ENCODE peak calls at places on chromosomes 16 and 17, in five cellular contexts. M is iPS-NIHi11, Q is GM12892, S is T1000, B is neural crest cell. O is an unnamed sample.

GRCh38 chr17:65523853-65524664 is 37.4 kb downstream of the AXIN2 start:
- DNase-seq in B (no peak), M (no peak), S (no peak), Q (no peak), O (no peak)

GRCh38 chr17:48251950-48252349 is 144.4 kb downstream of the SNX11 start:
- DNase-seq in B (no peak), S (no peak), Q (no peak), M (no peak), O (no peak)

GRCh38 chr17:1573932-1574696 is 11.5 kb upstream of the PITPNA start:
- DNase-seq in Q (peak; percentile 97), M (peak; percentile 95), B (peak; percentile 70), S (peak; percentile 80), O (peak; percentile 45)

GRCh38 chr17:42312285-42313130 is 24.2 kb downstream of the STAT5A start:
- DNase-seq in S (peak; percentile 74), M (peak; percentile 90), Q (peak; percentile 75), B (peak; percentile 75), O (peak; percentile 61)

GRCh38 chr17:80345321-80345720 is 69.6 kb upstream of the ENDOV start:
- DNase-seq in B (no peak), M (no peak), Q (no peak), S (no peak), O (no peak)

GRCh38 chr16:86134802-86135461 is 236.0 kb downstream of the IRF8 start:
- DNase-seq in B (no peak), Q (no peak), S (no peak), M (no peak), O (no peak)

GRCh38 chr17:10618202-10618635 is 38.9 kb downstream of the MYH3 start:
- DNase-seq in S (peak; percentile 34), B (peak; percentile 66), M (peak; percentile 85), Q (peak; percentile 73), O (no peak)

GRCh38 chr17:36117505-36118382 is 14.1 kb downstream of the CCL4 start:
- DNase-seq in S (no peak), M (no peak), Q (no peak), B (no peak), O (no peak)

GRCh38 chr16:81927561-81928185 is 83.6 kb downstream of the SDR42E1 start:
- DNase-seq in M (no peak), B (no peak), Q (no peak), S (no peak), O (no peak)

GRCh38 chr16:67163164-67163902 is 1.2 kb upstream of the HSF4 start:
- DNase-seq in B (no peak), M (no peak), S (no peak), Q (no peak), O (no peak)

GRCh38 chr16:2207872-2208271 is 2.6 kb downstream of the MLST8 start:
- DNase-seq in S (no peak), Q (no peak), M (no peak), B (no peak), O (no peak)

GRCh38 chr16:80526418-80527061 is 14.3 kb upstream of the DYNLRB2 start:
- DNase-seq in S (no peak), B (peak; percentile 58), Q (peak; percentile 16), M (peak; percentile 76), O (peak; percentile 17)

GRCh38 chr16:49731911-49732310 is 124.0 kb downstream of the ZNF423 start:
- DNase-seq in S (no peak), B (no peak), Q (no peak), M (no peak), O (no peak)

GRCh38 chr17:80703109-80703508 is 158.5 kb downstream of the RPTOR start:
- DNase-seq in Q (no peak), B (no peak), M (no peak), S (no peak), O (no peak)

GRCh38 chr16:67431077-67431804 is at the start of gene HSD11B2:
- DNase-seq in M (peak; percentile 88), Q (no peak), S (peak; percentile 41), B (peak; percentile 41), O (peak; percentile 37)

GRCh38 chr16:57916735-57917450 is 54.0 kb downstream of the CNGB1 start:
- DNase-seq in M (no peak), S (no peak), B (no peak), Q (no peak), O (no peak)

GRCh38 chr16:25110392-25110947 is 1.1 kb upstream of the LCMT1 start:
- DNase-seq in B (no peak), S (no peak), Q (no peak), M (no peak), O (no peak)

O was measured in amniotic stem cell.